ENCODE peak calls at places on chromosomes 16 and 17, in seven cellular contexts. One of them, this sample, is unnamed.

GRCh38 chr17:18176152-18176551 is 7.5 kb upstream of the ALKBH5 start:
- DNase-seq in fibroblast of pulmonary artery: no peak
- DNase-seq in endothelial cell of umbilical vein: no peak
- DNase-seq in ovary: no peak
- DNase-seq in heart right ventricle: no peak
- DNase-seq in brain microvascular endothelial cell: no peak
- DNase-seq in mammary epithelial cell: no peak
- DNase-seq in this sample: no peak

GRCh38 chr17:2237521-2237921 is 66.1 kb downstream of the SMG6 start:
- DNase-seq in fibroblast of pulmonary artery: peak; percentile 63
- DNase-seq in endothelial cell of umbilical vein: peak; percentile 71
- DNase-seq in ovary: peak; percentile 76
- DNase-seq in heart right ventricle: peak; percentile 73
- DNase-seq in brain microvascular endothelial cell: no peak
- DNase-seq in mammary epithelial cell: peak; percentile 24
- DNase-seq in this sample: peak; percentile 87

GRCh38 chr16:80664226-80664625 is 123.4 kb downstream of the DYNLRB2 start:
- DNase-seq in fibroblast of pulmonary artery: no peak
- DNase-seq in endothelial cell of umbilical vein: no peak
- DNase-seq in ovary: no peak
- DNase-seq in heart right ventricle: no peak
- DNase-seq in brain microvascular endothelial cell: no peak
- DNase-seq in mammary epithelial cell: no peak
- DNase-seq in this sample: no peak

GRCh38 chr16:65384441-65384840 is 262.6 kb upstream of the CDH11 start:
- DNase-seq in fibroblast of pulmonary artery: no peak
- DNase-seq in endothelial cell of umbilical vein: peak; percentile 3
- DNase-seq in ovary: no peak
- DNase-seq in heart right ventricle: no peak
- DNase-seq in brain microvascular endothelial cell: no peak
- DNase-seq in mammary epithelial cell: no peak
- DNase-seq in this sample: no peak

GRCh38 chr16:24538756-24539294 is 541 bp upstream of the RBBP6 start:
- DNase-seq in fibroblast of pulmonary artery: no peak
- DNase-seq in endothelial cell of umbilical vein: no peak
- DNase-seq in ovary: no peak
- DNase-seq in heart right ventricle: no peak
- DNase-seq in brain microvascular endothelial cell: peak; percentile 84
- DNase-seq in mammary epithelial cell: no peak
- DNase-seq in this sample: no peak

GRCh38 chr17:44389723-44390202 is 314 bp upstream of the ITGA2B start:
- DNase-seq in fibroblast of pulmonary artery: no peak
- DNase-seq in endothelial cell of umbilical vein: no peak
- DNase-seq in ovary: no peak
- DNase-seq in heart right ventricle: no peak
- DNase-seq in brain microvascular endothelial cell: no peak
- DNase-seq in mammary epithelial cell: no peak
- DNase-seq in this sample: no peak

GRCh38 chr16:22075043-22075757 is 17.1 kb upstream of the VWA3A start:
- DNase-seq in fibroblast of pulmonary artery: no peak
- DNase-seq in endothelial cell of umbilical vein: peak; percentile 60
- DNase-seq in ovary: no peak
- DNase-seq in heart right ventricle: no peak
- DNase-seq in brain microvascular endothelial cell: peak; percentile 17
- DNase-seq in mammary epithelial cell: peak; percentile 39
- DNase-seq in this sample: peak; percentile 76

GRCh38 chr16:14496786-14497185 is 133.3 kb downstream of the PARN start:
- DNase-seq in fibroblast of pulmonary artery: no peak
- DNase-seq in endothelial cell of umbilical vein: no peak
- DNase-seq in ovary: no peak
- DNase-seq in heart right ventricle: peak; percentile 34
- DNase-seq in brain microvascular endothelial cell: no peak
- DNase-seq in mammary epithelial cell: no peak
- DNase-seq in this sample: no peak

GRCh38 chr17:60311936-60312335 is 80.0 kb downstream of the USP32 start:
- DNase-seq in fibroblast of pulmonary artery: peak; percentile 76
- DNase-seq in endothelial cell of umbilical vein: no peak
- DNase-seq in ovary: no peak
- DNase-seq in heart right ventricle: no peak
- DNase-seq in brain microvascular endothelial cell: peak; percentile 15
- DNase-seq in mammary epithelial cell: no peak
- DNase-seq in this sample: peak; percentile 67

GRCh38 chr17:33689725-33690124 is 396.6 kb upstream of the ASIC2 start:
- DNase-seq in fibroblast of pulmonary artery: no peak
- DNase-seq in endothelial cell of umbilical vein: no peak
- DNase-seq in ovary: no peak
- DNase-seq in heart right ventricle: no peak
- DNase-seq in brain microvascular endothelial cell: no peak
- DNase-seq in mammary epithelial cell: no peak
- DNase-seq in this sample: no peak

GRCh38 chr16:19851476-19851875 is 33.2 kb downstream of the GPRC5B start:
- DNase-seq in fibroblast of pulmonary artery: no peak
- DNase-seq in endothelial cell of umbilical vein: peak; percentile 25
- DNase-seq in ovary: no peak
- DNase-seq in heart right ventricle: peak; percentile 21
- DNase-seq in brain microvascular endothelial cell: no peak
- DNase-seq in mammary epithelial cell: no peak
- DNase-seq in this sample: no peak

GRCh38 chr16:48504216-48504615 is 105.8 kb downstream of the N4BP1 start:
- DNase-seq in fibroblast of pulmonary artery: no peak
- DNase-seq in endothelial cell of umbilical vein: no peak
- DNase-seq in ovary: no peak
- DNase-seq in heart right ventricle: no peak
- DNase-seq in brain microvascular endothelial cell: no peak
- DNase-seq in mammary epithelial cell: no peak
- DNase-seq in this sample: no peak

GRCh38 chr17:2405247-2405926 is 4.5 kb upstream of the MNT start:
- DNase-seq in fibroblast of pulmonary artery: peak; percentile 88
- DNase-seq in endothelial cell of umbilical vein: peak; percentile 43
- DNase-seq in ovary: no peak
- DNase-seq in heart right ventricle: no peak
- DNase-seq in brain microvascular endothelial cell: peak; percentile 88
- DNase-seq in mammary epithelial cell: peak; percentile 97
- DNase-seq in this sample: peak; percentile 98

GRCh38 chr17:1354022-1354421 is 46.0 kb downstream of the YWHAE start:
- DNase-seq in fibroblast of pulmonary artery: no peak
- DNase-seq in endothelial cell of umbilical vein: no peak
- DNase-seq in ovary: no peak
- DNase-seq in heart right ventricle: no peak
- DNase-seq in brain microvascular endothelial cell: no peak
- DNase-seq in mammary epithelial cell: no peak
- DNase-seq in this sample: no peak

GRCh38 chr16:57252148-57252721 is 7.2 kb downstream of the ARL2BP start:
- DNase-seq in fibroblast of pulmonary artery: no peak
- DNase-seq in endothelial cell of umbilical vein: no peak
- DNase-seq in ovary: no peak
- DNase-seq in heart right ventricle: no peak
- DNase-seq in brain microvascular endothelial cell: no peak
- DNase-seq in mammary epithelial cell: no peak
- DNase-seq in this sample: no peak

GRCh38 chr17:57899822-57900221 is 50.0 kb upstream of the MRPS23 start:
- DNase-seq in fibroblast of pulmonary artery: no peak
- DNase-seq in endothelial cell of umbilical vein: no peak
- DNase-seq in ovary: no peak
- DNase-seq in heart right ventricle: no peak
- DNase-seq in brain microvascular endothelial cell: no peak
- DNase-seq in mammary epithelial cell: no peak
- DNase-seq in this sample: no peak

GRCh38 chr17:43360376-43360738 is 38.4 kb upstream of the ARL4D start:
- DNase-seq in fibroblast of pulmonary artery: peak; percentile 88
- DNase-seq in endothelial cell of umbilical vein: peak; percentile 74
- DNase-seq in ovary: peak; percentile 76
- DNase-seq in heart right ventricle: peak; percentile 66
- DNase-seq in brain microvascular endothelial cell: peak; percentile 73
- DNase-seq in mammary epithelial cell: no peak
- DNase-seq in this sample: peak; percentile 82

GRCh38 chr16:82991941-82992675 is 365.3 kb downstream of the CDH13 start:
- DNase-seq in fibroblast of pulmonary artery: no peak
- DNase-seq in endothelial cell of umbilical vein: no peak
- DNase-seq in ovary: no peak
- DNase-seq in heart right ventricle: no peak
- DNase-seq in brain microvascular endothelial cell: no peak
- DNase-seq in mammary epithelial cell: no peak
- DNase-seq in this sample: no peak

GRCh38 chr16:23709536-23709935 is 3.5 kb downstream of the ERN2 start:
- DNase-seq in fibroblast of pulmonary artery: no peak
- DNase-seq in endothelial cell of umbilical vein: no peak
- DNase-seq in ovary: no peak
- DNase-seq in heart right ventricle: no peak
- DNase-seq in brain microvascular endothelial cell: no peak
- DNase-seq in mammary epithelial cell: no peak
- DNase-seq in this sample: no peak

GRCh38 chr16:86449377-86450095 is 60.8 kb upstream of the FOXF1 start:
- DNase-seq in fibroblast of pulmonary artery: no peak
- DNase-seq in endothelial cell of umbilical vein: no peak
- DNase-seq in ovary: no peak
- DNase-seq in heart right ventricle: no peak
- DNase-seq in brain microvascular endothelial cell: no peak
- DNase-seq in mammary epithelial cell: no peak
- DNase-seq in this sample: no peak

GRCh38 chr17:32827227-32827626 is 49.7 kb downstream of the MYO1D start:
- DNase-seq in fibroblast of pulmonary artery: no peak
- DNase-seq in endothelial cell of umbilical vein: no peak
- DNase-seq in ovary: no peak
- DNase-seq in heart right ventricle: no peak
- DNase-seq in brain microvascular endothelial cell: no peak
- DNase-seq in mammary epithelial cell: no peak
- DNase-seq in this sample: no peak

GRCh38 chr17:42429726-42430464 is 6.8 kb upstream of the CAVIN1 start:
- DNase-seq in fibroblast of pulmonary artery: no peak
- DNase-seq in endothelial cell of umbilical vein: no peak
- DNase-seq in ovary: no peak
- DNase-seq in heart right ventricle: no peak
- DNase-seq in brain microvascular endothelial cell: no peak
- DNase-seq in mammary epithelial cell: no peak
- DNase-seq in this sample: no peak

GRCh38 chr17:67128700-67129099 is 84.3 kb downstream of the CACNG1 start:
- DNase-seq in fibroblast of pulmonary artery: no peak
- DNase-seq in endothelial cell of umbilical vein: no peak
- DNase-seq in ovary: no peak
- DNase-seq in heart right ventricle: no peak
- DNase-seq in brain microvascular endothelial cell: no peak
- DNase-seq in mammary epithelial cell: no peak
- DNase-seq in this sample: no peak

GRCh38 chr17:42667088-42667951 is 8.2 kb downstream of the TUBG2 start:
- DNase-seq in fibroblast of pulmonary artery: peak; percentile 76
- DNase-seq in endothelial cell of umbilical vein: peak; percentile 49
- DNase-seq in ovary: no peak
- DNase-seq in heart right ventricle: peak; percentile 36
- DNase-seq in brain microvascular endothelial cell: no peak
- DNase-seq in mammary epithelial cell: peak; percentile 94
- DNase-seq in this sample: peak; percentile 85

GRCh38 chr16:88855736-88856121 is 1.0 kb downstream of the GALNS start:
- DNase-seq in fibroblast of pulmonary artery: no peak
- DNase-seq in endothelial cell of umbilical vein: no peak
- DNase-seq in ovary: no peak
- DNase-seq in heart right ventricle: no peak
- DNase-seq in brain microvascular endothelial cell: no peak
- DNase-seq in mammary epithelial cell: no peak
- DNase-seq in this sample: no peak
- H3K4me3 ChIP-seq in fibroblast of pulmonary artery: peak overlapping the region; percentile 99
- H3K4me3 ChIP-seq in endothelial cell of umbilical vein: peak overlapping the region; percentile 48
- H3K4me3 ChIP-seq in ovary: peak overlapping the region; percentile 75
- H3K4me3 ChIP-seq in heart right ventricle: peak overlapping the region; percentile 97
- H3K4me3 ChIP-seq in brain microvascular endothelial cell: peak overlapping the region; percentile 66
- H3K4me3 ChIP-seq in mammary epithelial cell: peak overlapping the region; percentile 55
- H3K4me3 ChIP-seq in this sample: peak overlapping the region; percentile 78

GRCh38 chr16:84658690-84659089 is 10.4 kb downstream of the KLHL36 start:
- DNase-seq in fibroblast of pulmonary artery: no peak
- DNase-seq in endothelial cell of umbilical vein: no peak
- DNase-seq in ovary: no peak
- DNase-seq in heart right ventricle: no peak
- DNase-seq in brain microvascular endothelial cell: no peak
- DNase-seq in mammary epithelial cell: no peak
- DNase-seq in this sample: no peak
- TF ChIP-seq CTCF in fibroblast of pulmonary artery: no peak
- TF ChIP-seq CTCF in endothelial cell of umbilical vein: no peak
- TF ChIP-seq CTCF in ovary: no peak
- TF ChIP-seq CTCF in heart right ventricle: no peak
- TF ChIP-seq CTCF in brain microvascular endothelial cell: no peak
- TF ChIP-seq CTCF in mammary epithelial cell: no peak
- TF ChIP-seq CTCF in this sample: no peak

GRCh38 chr16:31265329-31266245 is 5.8 kb downstream of the ITGAM start:
- DNase-seq in fibroblast of pulmonary artery: peak; percentile 3
- DNase-seq in endothelial cell of umbilical vein: peak; percentile 6
- DNase-seq in ovary: no peak
- DNase-seq in heart right ventricle: no peak
- DNase-seq in brain microvascular endothelial cell: peak; percentile 52
- DNase-seq in mammary epithelial cell: peak; percentile 90
- DNase-seq in this sample: peak; percentile 39
- H3K4me3 ChIP-seq in fibroblast of pulmonary artery: no peak overlapping the region
- H3K4me3 ChIP-seq in endothelial cell of umbilical vein: no peak overlapping the region
- H3K4me3 ChIP-seq in ovary: no peak overlapping the region
- H3K4me3 ChIP-seq in heart right ventricle: no peak overlapping the region
- H3K4me3 ChIP-seq in brain microvascular endothelial cell: no peak overlapping the region
- H3K4me3 ChIP-seq in mammary epithelial cell: no peak overlapping the region
- H3K4me3 ChIP-seq in this sample: no peak overlapping the region

GRCh38 chr17:78019976-78020716 is 61.6 kb downstream of the TNRC6C start:
- DNase-seq in fibroblast of pulmonary artery: no peak
- DNase-seq in endothelial cell of umbilical vein: no peak
- DNase-seq in ovary: no peak
- DNase-seq in heart right ventricle: no peak
- DNase-seq in brain microvascular endothelial cell: no peak
- DNase-seq in mammary epithelial cell: no peak
- DNase-seq in this sample: no peak
- TF ChIP-seq CTCF in fibroblast of pulmonary artery: no peak
- TF ChIP-seq CTCF in endothelial cell of umbilical vein: no peak
- TF ChIP-seq CTCF in ovary: no peak
- TF ChIP-seq CTCF in heart right ventricle: no peak
- TF ChIP-seq CTCF in brain microvascular endothelial cell: no peak
- TF ChIP-seq CTCF in mammary epithelial cell: no peak
- TF ChIP-seq CTCF in this sample: no peak

GRCh38 chr16:54655171-54655590 is 275.5 kb upstream of the IRX5 start:
- DNase-seq in fibroblast of pulmonary artery: peak; percentile 50
- DNase-seq in endothelial cell of umbilical vein: peak; percentile 65
- DNase-seq in ovary: peak; percentile 22
- DNase-seq in heart right ventricle: peak; percentile 71
- DNase-seq in brain microvascular endothelial cell: no peak
- DNase-seq in mammary epithelial cell: peak; percentile 25
- DNase-seq in this sample: peak; percentile 63
- H3K4me3 ChIP-seq in fibroblast of pulmonary artery: no peak overlapping the region
- H3K4me3 ChIP-seq in endothelial cell of umbilical vein: no peak overlapping the region
- H3K4me3 ChIP-seq in ovary: no peak overlapping the region
- H3K4me3 ChIP-seq in heart right ventricle: peak overlapping the region; percentile 9
- H3K4me3 ChIP-seq in brain microvascular endothelial cell: no peak overlapping the region
- H3K4me3 ChIP-seq in mammary epithelial cell: no peak overlapping the region
- H3K4me3 ChIP-seq in this sample: no peak overlapping the region

DNA sequence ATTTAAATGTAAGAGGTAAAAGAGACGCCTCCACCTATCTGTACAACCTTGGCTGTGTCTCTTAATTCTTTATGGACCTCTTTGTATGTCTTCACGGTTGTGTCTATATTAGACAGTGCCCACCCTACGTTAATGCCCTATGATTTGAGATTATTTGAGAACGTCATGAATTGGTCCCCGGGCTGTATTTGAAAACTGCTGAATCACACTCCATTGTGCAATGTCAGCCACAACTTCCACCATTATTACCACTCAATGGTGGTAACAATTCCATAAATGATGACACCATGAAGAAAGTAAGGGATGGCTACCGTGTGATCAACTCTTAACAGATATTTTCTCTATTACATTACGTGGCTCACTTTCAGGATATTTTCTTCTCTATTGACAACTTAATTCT is 182.4 kb upstream of the RBFOX1 start:
- DNase-seq in fibroblast of pulmonary artery: no peak
- DNase-seq in endothelial cell of umbilical vein: no peak
- DNase-seq in ovary: no peak
- DNase-seq in heart right ventricle: no peak
- DNase-seq in brain microvascular endothelial cell: no peak
- DNase-seq in mammary epithelial cell: no peak
- DNase-seq in this sample: no peak
- TF ChIP-seq CTCF in fibroblast of pulmonary artery: no peak
- TF ChIP-seq CTCF in endothelial cell of umbilical vein: no peak
- TF ChIP-seq CTCF in ovary: no peak
- TF ChIP-seq CTCF in heart right ventricle: no peak
- TF ChIP-seq CTCF in brain microvascular endothelial cell: no peak
- TF ChIP-seq CTCF in mammary epithelial cell: no peak
- TF ChIP-seq CTCF in this sample: no peak